ENCODE peak calls at places on chromosomes 6 and 20, in six cellular contexts. T, M, L, R, C and F are unnamed samples.

GRCh38 chr6:92124126-92124525 is 1295.2 kb downstream of the EPHA7 start:
- DNase-seq in T (no peak), M (no peak), L (no peak), R (no peak), C (peak), F (no peak)

GRCh38 chr20:363319-364078 is 16.6 kb downstream of the NRSN2 start:
- DNase-seq in T (no peak), M (no peak), L (no peak), R (no peak), C (no peak), F (no peak)

GRCh38 chr6:74249658-74250057 is 553.7 kb downstream of the CD109 start:
- DNase-seq in T (no peak), M (no peak), L (no peak), R (no peak), C (no peak), F (no peak)

GRCh38 chr6:2028457-2029038 is 216.9 kb downstream of the GMDS start:
- DNase-seq in T (no peak), M (no peak), L (no peak), R (no peak), C (no peak), F (no peak)

GRCh38 chr6:7106752-7107577 is 796 bp upstream of the RREB1 start:
- DNase-seq in T (peak), M (no peak), L (no peak), R (no peak), C (no peak), F (no peak)

GRCh38 chr6:125858427-125859320 is 67.9 kb downstream of the NCOA7 start:
- DNase-seq in T (peak), M (no peak), L (no peak), R (peak), C (no peak), F (no peak)

GRCh38 chr20:63686492-63687321 is 9.7 kb upstream of the TNFRSF6B start:
- DNase-seq in T (no peak), M (no peak), L (no peak), R (peak), C (no peak), F (peak)

GRCh38 chr20:12289476-12289875 is 371.8 kb downstream of the BTBD3 start:
- DNase-seq in T (no peak), M (no peak), L (no peak), R (no peak), C (no peak), F (no peak)

GRCh38 chr6:100491947-100492670 is 27.4 kb upstream of the SIM1 start:
- DNase-seq in T (no peak), M (no peak), L (no peak), R (no peak), C (no peak), F (no peak)

GRCh38 chr20:51862796-51863195 is 60.5 kb upstream of the SALL4 start:
- DNase-seq in T (no peak), M (no peak), L (no peak), R (no peak), C (no peak), F (no peak)

GRCh38 chr6:17251953-17252352 is 29.2 kb upstream of the RBM24 start:
- DNase-seq in T (no peak), M (no peak), L (no peak), R (no peak), C (no peak), F (no peak)

GRCh38 chr6:31474871-31475286 is 23.1 kb upstream of the MICB start:
- DNase-seq in T (no peak), M (no peak), L (no peak), R (no peak), C (no peak), F (no peak)

GRCh38 chr20:49568491-49569151 is 684 bp upstream of the PTGIS start:
- DNase-seq in T (no peak), M (no peak), L (no peak), R (peak), C (no peak), F (no peak)

GRCh38 chr6:108277831-108278230 is 17.0 kb upstream of the SNX3 start:
- DNase-seq in T (no peak), M (no peak), L (no peak), R (no peak), C (no peak), F (no peak)

GRCh38 chr6:33116881-33117711 is 41.3 kb downstream of the HLA-DPB1 start:
- DNase-seq in T (no peak), M (no peak), L (no peak), R (no peak), C (no peak), F (no peak)

GRCh38 chr6:139881728-139882211 is 507.3 kb upstream of the CITED2 start:
- DNase-seq in T (peak), M (no peak), L (no peak), R (no peak), C (no peak), F (no peak)

GRCh38 chr20:39607124-39607523 is 645.0 kb downstream of the DHX35 start:
- DNase-seq in T (no peak), M (no peak), L (no peak), R (no peak), C (no peak), F (no peak)

GRCh38 chr6:4962905-4963304 is 40.9 kb downstream of the RPP40 start:
- DNase-seq in T (no peak), M (no peak), L (no peak), R (no peak), C (no peak), F (no peak)

GRCh38 chr6:40390144-40390800 is 196.9 kb downstream of the LRFN2 start:
- DNase-seq in T (no peak), M (no peak), L (no peak), R (no peak), C (no peak), F (no peak)

GRCh38 chr20:4961746-4962145 is 39.6 kb downstream of the SLC23A2 start:
- DNase-seq in T (no peak), M (no peak), L (no peak), R (no peak), C (no peak), F (no peak)

GRCh38 chr6:4698901-4699659 is 77.1 kb upstream of the CDYL start:
- DNase-seq in T (no peak), M (no peak), L (no peak), R (no peak), C (no peak), F (no peak)

GRCh38 chr6:36947570-36948351 is 6.8 kb upstream of the PI16 start:
- DNase-seq in T (no peak), M (peak), L (no peak), R (no peak), C (no peak), F (no peak)

GRCh38 chr20:46954490-46955038 is 59.9 kb downstream of the EYA2 start:
- DNase-seq in T (no peak), M (no peak), L (no peak), R (no peak), C (peak), F (no peak)

GRCh38 chr20:38104283-38104682 is 60.8 kb downstream of the TGM2 start:
- DNase-seq in T (no peak), M (no peak), L (no peak), R (no peak), C (no peak), F (no peak)

GRCh38 chr20:21521596-21522478 is 8.0 kb upstream of the NKX2-2 start:
- DNase-seq in T (no peak), M (no peak), L (no peak), R (no peak), C (no peak), F (no peak)

GRCh38 chr6:53161481-53162009 is 12.9 kb upstream of the GCM1 start:
- DNase-seq in T (no peak), M (no peak), L (no peak), R (no peak), C (no peak), F (no peak)

GRCh38 chr6:166936079-166936787 is 20.1 kb downstream of the RNASET2 start:
- DNase-seq in T (no peak), M (no peak), L (no peak), R (no peak), C (no peak), F (no peak)

GRCh38 chr6:38162493-38163185 is 343.1 kb downstream of the ZFAND3 start:
- DNase-seq in T (no peak), M (no peak), L (no peak), R (no peak), C (no peak), F (no peak)

GRCh38 chr20:62684986-62685385 is 23.6 kb upstream of the NTSR1 start:
- DNase-seq in T (no peak), M (no peak), L (no peak), R (no peak), C (no peak), F (no peak)

GRCh38 chr6:169638388-169638787 is 63.4 kb downstream of the WDR27 start:
- DNase-seq in T (no peak), M (no peak), L (no peak), R (no peak), C (no peak), F (no peak)

GRCh38 chr6:121686611-121687023 is 251.2 kb downstream of the GJA1 start:
- DNase-seq in T (no peak), M (no peak), L (no peak), R (no peak), C (no peak), F (no peak)

GRCh38 chr6:38187285-38187684 is 367.8 kb downstream of the ZFAND3 start:
- DNase-seq in T (no peak), M (no peak), L (no peak), R (no peak), C (no peak), F (no peak)

GRCh38 chr20:61861054-61861841 is 204.4 kb downstream of the TAF4 start:
- DNase-seq in T (no peak), M (no peak), L (no peak), R (no peak), C (no peak), F (no peak)

GRCh38 chr6:5323979-5324378 is 62.7 kb downstream of the FARS2 start:
- DNase-seq in T (no peak), M (no peak), L (no peak), R (no peak), C (no peak), F (no peak)

GRCh38 chr20:41715525-41715924 is 97.3 kb upstream of the CHD6 start:
- DNase-seq in T (no peak), M (no peak), L (no peak), R (no peak), C (no peak), F (no peak)

GRCh38 chr6:16089232-16089843 is 39.5 kb upstream of the MYLIP start:
- DNase-seq in T (no peak), M (no peak), L (no peak), R (no peak), C (peak), F (no peak)

GRCh38 chr6:27177454-27178000 is 70.0 kb upstream of the PRSS16 start:
- DNase-seq in T (peak), M (peak), L (no peak), R (peak), C (no peak), F (peak)